ENCODE peak calls at places on chromosomes 12 and 14, in seven cellular contexts. A is stimulated activated CD4-positive, alpha-beta T cell treated with anti-CD3 and anti-CD28 coated beads, Interleukin-2, amount 100 ng/mL, for 48 hours; G is AG04449; K is fibroblast of mammary gland; J is T-cell; O is tibial artery; U is cardiac fibroblast. M is an unnamed sample.

GRCh38 chr12:66103011-66103913 is 27.3 kb downstream of the LLPH start:
- DNase-seq in A (no peak), G (no peak), K (no peak), J (no peak), O (no peak), U (no peak), M (peak)

GRCh38 chr12:103705927-103706326 is 118.9 kb downstream of the STAB2 start:
- DNase-seq in A (no peak), G (no peak), K (no peak), J (no peak), O (no peak), U (no peak), M (no peak)

GRCh38 chr14:63478024-63478423 is 65.2 kb downstream of the PPP2R5E start:
- DNase-seq in A (no peak), G (no peak), K (no peak), J (no peak), O (no peak), U (no peak), M (no peak)

GRCh38 chr12:57837779-57838562 is 8.6 kb downstream of the CTDSP2 start:
- DNase-seq in A (no peak), G (no peak), K (peak), J (no peak), O (peak), U (peak), M (no peak)

GRCh38 chr14:100376751-100377171 is 53.6 kb downstream of the SLC25A47 start:
- DNase-seq in A (no peak), G (no peak), K (peak), J (no peak), O (no peak), U (peak), M (peak)

GRCh38 chr14:73295198-73295796 is 58.0 kb downstream of the PAPLN start:
- DNase-seq in A (no peak), G (no peak), K (peak), J (no peak), O (no peak), U (peak), M (peak)

GRCh38 chr12:77064891-77065360 is 443 bp downstream of the E2F7 start:
- DNase-seq in A (peak), G (no peak), K (no peak), J (no peak), O (peak), U (peak), M (peak)

GRCh38 chr12:30304528-30304927 is 391.1 kb downstream of the IPO8 start:
- DNase-seq in A (no peak), G (no peak), K (no peak), J (no peak), O (no peak), U (no peak), M (no peak)

GRCh38 chr14:67319142-67319541 is 40.5 kb downstream of the ATP6V1D start:
- DNase-seq in A (no peak), G (no peak), K (no peak), J (no peak), O (no peak), U (no peak), M (no peak)

GRCh38 chr14:58296731-58297130 is 1.6 kb upstream of the ARID4A start:
- DNase-seq in A (no peak), G (no peak), K (peak), J (no peak), O (no peak), U (peak), M (no peak)

GRCh38 chr12:80837342-80837978 is 100.3 kb downstream of the LIN7A start:
- DNase-seq in A (no peak), G (peak), K (peak), J (no peak), O (no peak), U (peak), M (peak)

GRCh38 chr14:105204206-105204930 is 23.3 kb upstream of the NUDT14 start:
- DNase-seq in A (no peak), G (no peak), K (peak), J (no peak), O (no peak), U (no peak), M (no peak)

GRCh38 chr12:22598763-22599161 is 26.2 kb upstream of the ETNK1 start:
- DNase-seq in A (no peak), G (no peak), K (no peak), J (no peak), O (no peak), U (no peak), M (no peak)

GRCh38 chr12:93776581-93777018 is 99.4 kb downstream of the CRADD start:
- DNase-seq in A (no peak), G (peak), K (peak), J (no peak), O (no peak), U (peak), M (no peak)

GRCh38 chr14:95886366-95886765 is 9.7 kb downstream of the TUNAR start:
- DNase-seq in A (no peak), G (no peak), K (no peak), J (no peak), O (no peak), U (no peak), M (no peak)

GRCh38 chr12:111438501-111438900 is 32.8 kb downstream of the SH2B3 start:
- DNase-seq in A (no peak), G (no peak), K (peak), J (peak), O (no peak), U (peak), M (peak)

GRCh38 chr12:109861689-109862314 is 18.5 kb downstream of the GLTP start:
- DNase-seq in A (no peak), G (no peak), K (peak), J (no peak), O (no peak), U (no peak), M (no peak)

GRCh38 chr12:106415134-106415533 is 57.6 kb downstream of the POLR3B start:
- DNase-seq in A (no peak), G (peak), K (peak), J (no peak), O (no peak), U (peak), M (no peak)

GRCh38 chr14:68404652-68405183 is 388.1 kb downstream of the ZFP36L1 start:
- DNase-seq in A (no peak), G (no peak), K (no peak), J (no peak), O (no peak), U (no peak), M (no peak)

GRCh38 chr14:91171291-91171690 is 57.4 kb downstream of the DGLUCY start:
- DNase-seq in A (no peak), G (no peak), K (no peak), J (no peak), O (no peak), U (no peak), M (no peak)

GRCh38 chr12:5276327-5276880 is 155.5 kb upstream of the NTF3 start:
- DNase-seq in A (no peak), G (no peak), K (no peak), J (no peak), O (no peak), U (no peak), M (no peak)

GRCh38 chr14:60958146-60958545 is 22.7 kb downstream of the TRMT5 start:
- DNase-seq in A (no peak), G (no peak), K (no peak), J (no peak), O (no peak), U (no peak), M (no peak)

GRCh38 chr12:48286665-48287064 is 64.1 kb downstream of the ZNF641 start:
- DNase-seq in A (no peak), G (no peak), K (peak), J (no peak), O (no peak), U (peak), M (no peak)

GRCh38 chr14:103548463-103549351 is 13.8 kb downstream of the BAG5 start:
- DNase-seq in A (no peak), G (no peak), K (no peak), J (no peak), O (no peak), U (no peak), M (no peak)

GRCh38 chr14:96267336-96267735 is 11.3 kb downstream of the BDKRB1 start:
- DNase-seq in A (no peak), G (no peak), K (peak), J (no peak), O (no peak), U (peak), M (no peak)

GRCh38 chr12:84842406-84843013 is 70.1 kb downstream of the SLC6A15 start:
- DNase-seq in A (no peak), G (peak), K (peak), J (no peak), O (no peak), U (peak), M (peak)

GRCh38 chr14:25033358-25033757 is 16.6 kb downstream of the STXBP6 start:
- DNase-seq in A (no peak), G (no peak), K (no peak), J (no peak), O (no peak), U (no peak), M (no peak)

GRCh38 chr12:49055978-49056754 is 4.4 kb downstream of the KMT2D start:
- DNase-seq in A (peak), G (peak), K (peak), J (peak), O (peak), U (peak), M (peak)

GRCh38 chr14:69324341-69324931 is 64.5 kb downstream of the GALNT16 start:
- DNase-seq in A (no peak), G (no peak), K (no peak), J (no peak), O (peak), U (no peak), M (no peak)

GRCh38 chr12:115451785-115452736 is 768.1 kb upstream of the TBX3 start:
- DNase-seq in A (no peak), G (no peak), K (no peak), J (no peak), O (no peak), U (no peak), M (peak)

GRCh38 chr12:106248849-106249371 is 1.1 kb upstream of the CKAP4 start:
- DNase-seq in A (peak), G (no peak), K (peak), J (peak), O (peak), U (peak), M (no peak)

GRCh38 chr14:89455412-89455811 is 38.4 kb upstream of the FOXN3 start:
- DNase-seq in A (no peak), G (no peak), K (no peak), J (no peak), O (no peak), U (no peak), M (peak)

GRCh38 chr12:9240776-9241175 is 32.6 kb upstream of the PZP start:
- DNase-seq in A (no peak), G (no peak), K (no peak), J (no peak), O (no peak), U (no peak), M (no peak)

GRCh38 chr14:53295985-53296582 is 143.0 kb upstream of the DDHD1 start:
- DNase-seq in A (peak), G (no peak), K (peak), J (no peak), O (no peak), U (peak), M (peak)